ENCODE peak calls at places on chromosomes 4 and X, in four cellular contexts. One of them, this sample, is unnamed.

GRCh38 chr4:169114341-169114974 is 104.4 kb upstream of the CBR4 start:
- DNase-seq in mesenchymal stem cell: no peak
- DNase-seq in trophoblast cell: no peak
- DNase-seq in H1: no peak
- DNase-seq in this sample: no peak

GRCh38 chr4:72376901-72377300 is 192.1 kb downstream of the ADAMTS3 start:
- DNase-seq in mesenchymal stem cell: no peak
- DNase-seq in trophoblast cell: no peak
- DNase-seq in H1: no peak
- DNase-seq in this sample: no peak

GRCh38 chr4:16199132-16199531 is 27.1 kb downstream of the TAPT1 start:
- DNase-seq in mesenchymal stem cell: peak; percentile 40
- DNase-seq in trophoblast cell: peak; percentile 10
- DNase-seq in H1: no peak
- DNase-seq in this sample: no peak

GRCh38 chrX:67604979-67605703 is 61.3 kb downstream of the AR start:
- DNase-seq in mesenchymal stem cell: peak; percentile 84
- DNase-seq in trophoblast cell: no peak
- DNase-seq in H1: no peak
- DNase-seq in this sample: no peak

GRCh38 chr4:3409571-3410091 is 32.1 kb upstream of the HGFAC start:
- DNase-seq in mesenchymal stem cell: no peak
- DNase-seq in trophoblast cell: no peak
- DNase-seq in H1: no peak
- DNase-seq in this sample: no peak

GRCh38 chr4:19739101-19739651 is 512.5 kb upstream of the SLIT2 start:
- DNase-seq in mesenchymal stem cell: peak; percentile 88
- DNase-seq in trophoblast cell: peak; percentile 37
- DNase-seq in H1: no peak
- DNase-seq in this sample: no peak

GRCh38 chrX:134670241-134670811 is 12.1 kb upstream of the PLAC1 start:
- DNase-seq in mesenchymal stem cell: peak; percentile 87
- DNase-seq in trophoblast cell: peak; percentile 43
- DNase-seq in H1: no peak
- DNase-seq in this sample: no peak

GRCh38 chr4:135718019-135718418 is 1516.4 kb upstream of the PABPC4L start:
- DNase-seq in mesenchymal stem cell: no peak
- DNase-seq in trophoblast cell: no peak
- DNase-seq in H1: no peak
- DNase-seq in this sample: no peak

GRCh38 chr4:184286346-184286745 is 68.7 kb upstream of the ENPP6 start:
- DNase-seq in mesenchymal stem cell: no peak
- DNase-seq in trophoblast cell: no peak
- DNase-seq in H1: no peak
- DNase-seq in this sample: no peak

GRCh38 chr4:128288689-128289106 is 1.1 kb upstream of the PGRMC2 start:
- DNase-seq in mesenchymal stem cell: peak; percentile 47
- DNase-seq in trophoblast cell: peak; percentile 79
- DNase-seq in H1: no peak
- DNase-seq in this sample: no peak

GRCh38 chrX:19373034-19373891 is 29.5 kb downstream of the PDHA1 start:
- DNase-seq in mesenchymal stem cell: no peak
- DNase-seq in trophoblast cell: no peak
- DNase-seq in H1: peak; percentile 53
- DNase-seq in this sample: no peak

GRCh38 chrX:150768132-150768485 is 74.9 kb downstream of the MTMR1 start:
- DNase-seq in mesenchymal stem cell: peak; percentile 26
- DNase-seq in trophoblast cell: peak; percentile 26
- DNase-seq in H1: no peak
- DNase-seq in this sample: no peak

GRCh38 chr4:1204286-1204827 is 32.0 kb upstream of the SPON2 start:
- DNase-seq in mesenchymal stem cell: no peak
- DNase-seq in trophoblast cell: no peak
- DNase-seq in H1: peak; percentile 33
- DNase-seq in this sample: no peak

GRCh38 chr4:177283167-177283566 is 26.5 kb upstream of the NEIL3 start:
- DNase-seq in mesenchymal stem cell: peak; percentile 45
- DNase-seq in trophoblast cell: no peak
- DNase-seq in H1: no peak
- DNase-seq in this sample: no peak

GRCh38 chr4:3641501-3641900 is 109.3 kb upstream of the LRPAP1 start:
- DNase-seq in mesenchymal stem cell: no peak
- DNase-seq in trophoblast cell: no peak
- DNase-seq in H1: no peak
- DNase-seq in this sample: no peak

GRCh38 chr4:153530996-153531375 is 64.8 kb downstream of the TMEM131L start:
- DNase-seq in mesenchymal stem cell: no peak
- DNase-seq in trophoblast cell: no peak
- DNase-seq in H1: no peak
- DNase-seq in this sample: no peak

GRCh38 chrX:103685396-103685795 is 1.1 kb downstream of the MORF4L2 start:
- DNase-seq in mesenchymal stem cell: peak; percentile 32
- DNase-seq in trophoblast cell: no peak
- DNase-seq in H1: no peak
- DNase-seq in this sample: no peak

GRCh38 chr4:128553665-128554515 is 255.6 kb upstream of the JADE1 start:
- DNase-seq in mesenchymal stem cell: no peak
- DNase-seq in trophoblast cell: peak; percentile 85
- DNase-seq in H1: no peak
- DNase-seq in this sample: no peak

GRCh38 chrX:13506574-13506973 is 62.8 kb upstream of the EGFL6 start:
- DNase-seq in mesenchymal stem cell: peak; percentile 44
- DNase-seq in trophoblast cell: peak; percentile 68
- DNase-seq in H1: peak; percentile 44
- DNase-seq in this sample: peak; percentile 8

GRCh38 chr4:39576268-39576667 is 49.0 kb upstream of the UGDH start:
- DNase-seq in mesenchymal stem cell: peak; percentile 21
- DNase-seq in trophoblast cell: no peak
- DNase-seq in H1: no peak
- DNase-seq in this sample: no peak

GRCh38 chr4:161419822-161420221 is 744.0 kb downstream of the FSTL5 start:
- DNase-seq in mesenchymal stem cell: peak; percentile 31
- DNase-seq in trophoblast cell: peak; percentile 7
- DNase-seq in H1: peak; percentile 51
- DNase-seq in this sample: no peak

GRCh38 chr4:95499176-95499760 is 49.5 kb downstream of the UNC5C start:
- DNase-seq in mesenchymal stem cell: no peak
- DNase-seq in trophoblast cell: no peak
- DNase-seq in H1: no peak
- DNase-seq in this sample: no peak

GRCh38 chr4:89114100-89114499 is 2.8 kb downstream of the TIGD2 start:
- DNase-seq in mesenchymal stem cell: no peak
- DNase-seq in trophoblast cell: no peak
- DNase-seq in H1: no peak
- DNase-seq in this sample: no peak

GRCh38 chrX:7385131-7385530 is 237.2 kb upstream of the PUDP start:
- DNase-seq in mesenchymal stem cell: no peak
- DNase-seq in trophoblast cell: no peak
- DNase-seq in H1: no peak
- DNase-seq in this sample: no peak

GRCh38 chrX:47264507-47265173 is 31.8 kb downstream of the USP11 start:
- DNase-seq in mesenchymal stem cell: peak; percentile 54
- DNase-seq in trophoblast cell: no peak
- DNase-seq in H1: no peak
- DNase-seq in this sample: no peak

GRCh38 chr4:76980280-76980679 is 30.7 kb downstream of the SEPTIN11 start:
- DNase-seq in mesenchymal stem cell: no peak
- DNase-seq in trophoblast cell: no peak
- DNase-seq in H1: no peak
- DNase-seq in this sample: no peak

GRCh38 chr4:76979236-76979635 is 29.7 kb downstream of the SEPTIN11 start:
- DNase-seq in mesenchymal stem cell: no peak
- DNase-seq in trophoblast cell: peak; percentile 94
- DNase-seq in H1: no peak
- DNase-seq in this sample: no peak

GRCh38 chr4:76974150-76974549 is 24.6 kb downstream of the SEPTIN11 start:
- DNase-seq in mesenchymal stem cell: no peak
- DNase-seq in trophoblast cell: no peak
- DNase-seq in H1: no peak
- DNase-seq in this sample: no peak

GRCh38 chr4:76977113-76977512 is 27.6 kb downstream of the SEPTIN11 start:
- DNase-seq in mesenchymal stem cell: no peak
- DNase-seq in trophoblast cell: peak; percentile 75
- DNase-seq in H1: no peak
- DNase-seq in this sample: no peak

GRCh38 chr4:76977731-76978350 is 28.3 kb downstream of the SEPTIN11 start:
- DNase-seq in mesenchymal stem cell: peak; percentile 73
- DNase-seq in trophoblast cell: no peak
- DNase-seq in H1: no peak
- DNase-seq in this sample: no peak
- H3K4me3 ChIP-seq in mesenchymal stem cell: no peak overlapping the region
- H3K4me3 ChIP-seq in trophoblast cell: no peak overlapping the region
- H3K4me3 ChIP-seq in H1: no peak overlapping the region
- H3K4me3 ChIP-seq in this sample: no peak overlapping the region

DNA sequence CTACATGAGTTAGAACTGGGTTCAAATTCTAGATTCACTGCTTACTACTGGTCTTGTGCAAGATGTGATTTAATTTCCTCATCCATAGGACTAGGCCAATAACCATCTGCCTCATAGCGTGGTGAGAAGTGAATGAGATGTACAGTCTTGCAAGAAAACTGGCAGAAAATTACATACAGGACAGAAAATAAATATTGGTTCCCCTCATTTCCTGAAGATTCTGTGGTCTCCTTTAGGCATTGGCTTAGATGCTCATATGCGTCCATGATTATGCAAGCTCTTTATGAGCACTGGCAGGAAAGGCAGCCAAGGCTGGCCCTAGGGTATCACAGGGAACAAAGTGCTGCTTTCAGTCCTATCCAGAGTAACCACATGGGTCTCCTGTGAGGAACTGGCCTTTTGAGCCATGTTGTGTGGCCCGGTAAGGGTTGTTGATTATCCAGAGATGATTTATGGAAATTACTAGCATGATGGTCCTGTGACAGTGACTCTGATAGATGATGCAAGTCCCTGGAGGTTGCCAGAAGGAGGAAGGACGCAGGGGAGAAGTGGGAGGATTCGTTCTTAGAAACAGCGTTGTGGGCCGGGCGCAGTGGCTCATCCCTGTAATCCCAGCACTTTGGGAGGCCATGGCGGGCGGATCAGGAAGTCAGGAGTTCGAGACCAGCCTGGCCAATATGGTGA is 9.9 kb upstream of the MOB1B start:
- DNase-seq in mesenchymal stem cell: no peak
- DNase-seq in trophoblast cell: peak; percentile 36
- DNase-seq in H1: no peak
- DNase-seq in this sample: no peak
- H2BK12ac ChIP-seq in mesenchymal stem cell: no peak overlapping the region
- H2BK12ac ChIP-seq in trophoblast cell: no peak overlapping the region
- H2BK12ac ChIP-seq in H1: no peak overlapping the region
- H2BK12ac ChIP-seq in this sample: no peak overlapping the region

GRCh38 chr4:158536833-158537232 is 15.2 kb downstream of the RXFP1 start:
- DNase-seq in mesenchymal stem cell: no peak
- DNase-seq in trophoblast cell: peak; percentile 2
- DNase-seq in H1: no peak
- DNase-seq in this sample: no peak

GRCh38 chr4:158538176-158538575 is 16.5 kb downstream of the RXFP1 start:
- DNase-seq in mesenchymal stem cell: peak; percentile 2
- DNase-seq in trophoblast cell: peak; percentile 54
- DNase-seq in H1: no peak
- DNase-seq in this sample: no peak

GRCh38 chr4:158534727-158535126 is 13.0 kb downstream of the RXFP1 start:
- DNase-seq in mesenchymal stem cell: no peak
- DNase-seq in trophoblast cell: no peak
- DNase-seq in H1: no peak
- DNase-seq in this sample: no peak

GRCh38 chr4:158532556-158533231 is 11.0 kb downstream of the RXFP1 start:
- DNase-seq in mesenchymal stem cell: no peak
- DNase-seq in trophoblast cell: no peak
- DNase-seq in H1: no peak
- DNase-seq in this sample: no peak

GRCh38 chr4:158535130-158535614 is 13.5 kb downstream of the RXFP1 start:
- DNase-seq in mesenchymal stem cell: peak; percentile 55
- DNase-seq in trophoblast cell: peak; percentile 34
- DNase-seq in H1: no peak
- DNase-seq in this sample: no peak
- H3K4me3 ChIP-seq in mesenchymal stem cell: no peak overlapping the region
- H3K4me3 ChIP-seq in trophoblast cell: no peak overlapping the region
- H3K4me3 ChIP-seq in H1: no peak overlapping the region
- H3K4me3 ChIP-seq in this sample: no peak overlapping the region

DNA sequence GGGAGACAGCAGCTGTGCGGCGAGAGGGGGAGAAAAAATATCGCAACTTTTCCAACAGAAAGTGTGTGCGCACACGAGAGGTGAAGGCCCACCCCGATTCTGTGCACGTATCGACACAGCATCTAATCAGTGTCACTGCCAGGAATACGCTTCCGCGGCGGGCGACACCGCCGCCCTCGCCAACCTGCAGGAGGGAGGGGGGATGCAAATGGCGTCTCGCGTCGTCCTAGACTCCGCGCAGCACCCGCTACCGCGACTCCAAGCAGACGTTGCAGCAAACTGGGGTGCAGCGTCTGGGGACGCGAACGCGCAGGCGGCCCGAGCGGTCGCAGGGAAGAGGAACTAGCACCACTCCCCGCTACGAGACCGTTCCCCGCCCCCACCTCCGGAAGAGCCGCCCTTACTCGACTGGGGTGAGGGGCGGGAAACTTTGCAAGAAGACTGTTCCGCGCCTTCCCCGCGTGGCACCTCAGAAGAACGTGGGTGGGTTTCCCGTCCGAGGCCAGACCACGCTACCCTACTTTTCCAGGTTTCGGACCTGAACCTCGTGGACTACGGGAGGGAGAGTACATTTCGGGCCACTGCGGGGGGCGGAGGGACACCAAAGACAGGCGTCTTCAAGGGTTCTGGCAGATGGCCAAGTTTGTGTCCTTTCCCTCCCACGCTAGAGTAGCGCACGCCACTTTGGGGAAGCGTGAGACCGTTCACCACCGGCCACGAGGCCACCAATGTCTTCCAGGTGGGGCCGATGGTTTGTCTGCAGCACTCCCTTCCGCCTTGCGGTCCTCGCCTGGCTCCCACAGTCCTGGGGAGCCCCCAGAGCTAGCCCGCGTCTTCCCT is 77.9 kb upstream of the BCOR start:
- DNase-seq in mesenchymal stem cell: peak; percentile 82
- DNase-seq in trophoblast cell: peak; percentile 72
- DNase-seq in H1: peak; percentile 56
- DNase-seq in this sample: no peak
- H2BK12ac ChIP-seq in mesenchymal stem cell: peak overlapping the region; percentile 86
- H2BK12ac ChIP-seq in trophoblast cell: no peak overlapping the region
- H2BK12ac ChIP-seq in H1: peak overlapping the region; percentile 60
- H2BK12ac ChIP-seq in this sample: no peak overlapping the region